ENCODE peak calls at places on chromosomes 4 and X, in seven cellular contexts. Q is mucosa of descending colon, F is osteocyte, J is MM.1S, K is pancreas, G is Peyer's patch, A is nephron progenitor cell. X is an unnamed sample.

GRCh38 chr4:60723796-60724195 is 476.3 kb upstream of the ADGRL3 start:
- DNase-seq in Q (no peak), K (no peak), A (no peak), F (no peak), J (no peak), G (no peak), X (no peak)

GRCh38 chr4:43763029-43763610 is 685.5 kb downstream of the KCTD8 start:
- DNase-seq in F (no peak), A (peak; percentile 11), G (no peak), J (no peak), K (no peak), Q (no peak), X (no peak)

GRCh38 chr4:179398414-179398813 is 1956.2 kb upstream of the AGA start:
- DNase-seq in A (no peak), G (no peak), K (no peak), Q (no peak), F (no peak), J (no peak), X (no peak)

GRCh38 chrX:79169484-79169883 is 25.0 kb downstream of the GPR174 start:
- DNase-seq in J (no peak), K (no peak), F (no peak), G (no peak), Q (no peak), A (no peak), X (no peak)

GRCh38 chr4:11894976-11895375 is 466.3 kb upstream of the HS3ST1 start:
- DNase-seq in F (no peak), K (no peak), J (no peak), A (no peak), Q (no peak), G (no peak), X (no peak)

GRCh38 chr4:7151668-7152227 is 40.6 kb upstream of the SORCS2 start:
- DNase-seq in J (no peak), A (no peak), G (no peak), F (no peak), K (no peak), Q (no peak), X (no peak)

GRCh38 chr4:119615068-119615744 is 13.4 kb downstream of the PDE5A start:
- DNase-seq in Q (no peak), A (no peak), J (no peak), G (no peak), K (no peak), F (no peak), X (no peak)

GRCh38 chr4:143372093-143372915 is 35.6 kb downstream of the GAB1 start:
- DNase-seq in G (no peak), F (no peak), J (no peak), Q (no peak), K (no peak), A (no peak), X (no peak)

GRCh38 chrX:25015486-25016360 is at the start of gene ARX:
- DNase-seq in K (no peak), A (peak; percentile 82), G (peak; percentile 62), J (no peak), Q (no peak), F (no peak), X (no peak)

GRCh38 chr4:100935090-100935489 is 412.2 kb downstream of the PPP3CA start:
- DNase-seq in A (no peak), K (no peak), Q (no peak), J (peak; percentile 43), F (no peak), G (no peak), X (no peak)
- TF ChIP-seq CTCF in A (no peak), K (no peak), Q (no peak), J (peak; percentile 46), F (peak; percentile 47), G (no peak), X (no peak)

GRCh38 chr4:42656986-42657792 is at the start of gene ATP8A1:
- DNase-seq in G (peak; percentile 97), K (peak; percentile 94), J (peak; percentile 94), F (peak; percentile 96), A (peak; percentile 96), Q (peak; percentile 94), X (peak; percentile 95)
- TF ChIP-seq CTCF in G (no peak), K (no peak), J (no peak), F (no peak), A (no peak), Q (no peak), X (no peak)

GRCh38 chrX:27619975-27620374 is 29.8 kb downstream of the DCAF8L2 start:
- DNase-seq in A (no peak), G (no peak), K (no peak), J (peak; percentile 29), F (no peak), Q (no peak), X (no peak)
- TF ChIP-seq CTCF in A (peak; percentile 23), G (no peak), K (no peak), J (peak; percentile 37), F (peak; percentile 49), Q (no peak), X (no peak)

GRCh38 chr4:184096561-184097239 is 121.0 kb downstream of the ENPP6 start:
- DNase-seq in Q (no peak), F (no peak), A (no peak), G (no peak), K (no peak), J (no peak), X (no peak)

GRCh38 chr4:184099541-184099966 is 118.1 kb downstream of the ENPP6 start:
- DNase-seq in Q (no peak), G (no peak), J (no peak), F (no peak), A (peak; percentile 23), K (no peak), X (no peak)

GRCh38 chr4:184097815-184098214 is 119.9 kb downstream of the ENPP6 start:
- DNase-seq in F (no peak), K (no peak), A (no peak), Q (no peak), J (no peak), G (no peak), X (no peak)

GRCh38 chr4:184099033-184099432 is 118.6 kb downstream of the ENPP6 start:
- DNase-seq in A (no peak), G (no peak), J (no peak), K (no peak), Q (no peak), F (no peak), X (no peak)

DNA sequence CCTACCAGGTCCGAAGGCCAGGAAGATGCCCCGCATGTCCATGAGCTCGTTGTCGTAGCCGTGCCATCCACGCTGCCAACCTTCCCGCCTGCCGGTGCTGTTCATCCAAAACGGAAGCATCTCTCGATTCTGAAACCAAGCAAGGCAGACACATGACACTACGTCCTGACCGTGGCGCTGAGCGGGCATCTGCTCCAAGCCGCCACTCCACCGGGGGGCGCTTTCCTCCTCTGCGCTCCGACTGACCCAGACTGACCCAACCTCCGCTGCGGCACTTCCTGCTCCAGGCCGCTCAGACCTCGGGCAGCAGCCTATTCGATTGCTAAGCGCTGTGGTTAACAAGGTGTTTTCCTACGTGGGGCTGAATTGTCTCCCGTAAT is 120.4 kb downstream of the ENPP6 start:
- DNase-seq in K (no peak), G (peak; percentile 69), A (peak; percentile 22), F (no peak), J (no peak), Q (peak; percentile 58), X (no peak)
- TF ChIP-seq CTCF in K (no peak), G (no peak), A (no peak), F (no peak), J (no peak), Q (no peak), X (no peak)

DNA sequence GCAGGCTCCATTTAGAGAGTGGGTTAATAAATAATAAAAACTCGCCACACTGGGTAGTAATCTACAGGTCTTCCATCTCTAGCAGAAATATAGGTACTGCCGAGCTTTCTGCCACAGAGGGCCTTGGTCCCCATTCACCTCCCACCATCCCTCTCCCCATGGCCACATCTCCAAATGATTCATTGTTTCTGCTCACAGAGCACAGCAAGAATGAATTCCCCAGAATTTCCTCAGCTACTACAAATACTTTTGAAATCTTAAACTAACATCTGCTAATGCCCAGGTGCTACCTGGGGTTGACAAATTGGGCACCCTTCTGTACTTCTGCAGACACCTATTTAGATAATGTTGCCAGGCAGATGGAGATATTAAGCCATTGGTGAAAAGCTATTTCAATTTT is 5.1 kb downstream of the PHEX start:
- DNase-seq in Q (no peak), J (no peak), K (no peak), F (no peak), A (no peak), G (no peak), X (no peak)
- TF ChIP-seq CTCF in Q (no peak), J (no peak), K (no peak), F (no peak), A (no peak), G (no peak), X (no peak)

GRCh38 chrX:107672955-107673378 is 44.7 kb downstream of the PRPS1 start:
- DNase-seq in K (no peak), A (peak; percentile 51), G (peak; percentile 94), Q (peak; percentile 91), J (peak; percentile 77), F (peak; percentile 88), X (peak; percentile 94)

GRCh38 chrX:107674480-107675364 is 46.4 kb downstream of the PRPS1 start:
- DNase-seq in G (peak; percentile 84), A (peak; percentile 6), F (no peak), K (no peak), J (peak; percentile 27), Q (peak; percentile 64), X (peak; percentile 94)

GRCh38 chrX:107675365-107675654 is 47.0 kb downstream of the PRPS1 start:
- DNase-seq in A (no peak), Q (no peak), G (no peak), J (no peak), F (no peak), K (no peak), X (no peak)

GRCh38 chrX:107673401-107673800 is 45.1 kb downstream of the PRPS1 start:
- DNase-seq in J (no peak), F (no peak), A (no peak), K (no peak), Q (no peak), G (no peak), X (no peak)

DNA sequence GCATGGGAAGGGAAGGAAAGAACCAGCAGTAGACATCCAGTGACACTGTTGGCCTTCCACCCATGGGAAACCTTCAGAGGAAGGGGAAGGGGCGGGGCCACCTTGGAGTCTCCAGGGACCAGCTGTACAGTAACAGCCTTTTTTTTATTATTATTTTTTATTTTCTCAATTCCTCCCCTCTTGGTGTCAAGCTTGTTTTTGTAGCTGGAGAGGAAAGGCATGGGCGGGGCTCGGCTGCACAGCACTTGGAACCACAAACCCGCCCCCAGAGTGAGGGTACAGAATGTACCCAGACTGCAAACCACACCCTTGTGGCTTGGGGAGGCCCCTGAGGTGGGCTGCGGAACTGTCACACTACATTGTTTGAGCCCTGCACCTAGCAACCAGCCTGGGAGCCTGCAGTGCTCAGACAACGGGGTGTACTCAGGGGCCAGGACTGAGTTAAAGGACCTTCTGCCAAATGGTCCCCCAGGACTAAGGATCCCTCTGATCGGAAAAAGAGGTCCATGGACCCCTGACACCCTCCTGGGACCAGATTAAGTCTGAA is 45.7 kb downstream of the PRPS1 start:
- DNase-seq in G (peak; percentile 97), F (peak; percentile 95), J (peak; percentile 88), Q (peak; percentile 93), A (peak; percentile 22), K (no peak), X (peak; percentile 95)
- TF ChIP-seq CTCF in G (no peak), F (no peak), J (no peak), Q (no peak), A (no peak), K (no peak), X (no peak)

GRCh38 chr4:108637856-108638255 is 12.5 kb upstream of the OSTC start:
- DNase-seq in G (no peak), Q (no peak), J (no peak), F (no peak), K (no peak), A (no peak), X (no peak)
- TF ChIP-seq CTCF in G (no peak), Q (no peak), J (no peak), F (peak; percentile 26), K (no peak), A (peak; percentile 13), X (no peak)

X was measured in esophagus muscularis mucosa.